ENCODE peak calls at places on chromosomes 16 and 17, in five cellular contexts. U is iPS-NIHi11, X is Kasumi-1, P is WERI-Rb-1, I is endodermal cell. W is an unnamed sample.

GRCh38 chr16:15564619-15565339 is 78.2 kb downstream of the MARF1 start:
- DNase-seq in P (no peak), U (no peak), I (no peak), X (no peak), W (no peak)

GRCh38 chr17:50102164-50102991 is 7.2 kb downstream of the PDK2 start:
- DNase-seq in P (no peak), I (no peak), X (no peak), U (no peak), W (no peak)

GRCh38 chr16:27403601-27403992 is 1.6 kb downstream of the IL21R start:
- DNase-seq in P (no peak), I (no peak), U (no peak), X (no peak), W (no peak)

GRCh38 chr17:38922538-38923291 is 2.7 kb upstream of the LASP1NB start:
- DNase-seq in I (peak), P (no peak), U (peak), X (no peak), W (peak)

GRCh38 chr16:68083239-68083781 is 1.9 kb upstream of the NFATC3 start:
- DNase-seq in X (no peak), P (no peak), I (no peak), U (no peak), W (no peak)

GRCh38 chr17:10290046-10290445 is 82.8 kb downstream of the MYH13 start:
- DNase-seq in X (no peak), I (peak), U (no peak), P (no peak), W (no peak)

GRCh38 chr17:81074875-81075274 is 39.9 kb downstream of the BAIAP2 start:
- DNase-seq in I (no peak), X (no peak), U (no peak), P (no peak), W (no peak)

GRCh38 chr17:15194859-15195277 is 70.3 kb downstream of the PMP22 start:
- DNase-seq in P (no peak), U (no peak), I (no peak), X (no peak), W (no peak)

GRCh38 chr16:79618712-79619050 is 18.1 kb upstream of the MAF start:
- DNase-seq in U (no peak), X (no peak), P (no peak), I (no peak), W (no peak)

GRCh38 chr16:20409398-20410152 is at the start of gene ACSM5:
- DNase-seq in P (no peak), U (no peak), X (no peak), I (peak), W (no peak)

GRCh38 chr16:29025218-29025617 is 40.4 kb downstream of the LAT start:
- DNase-seq in I (no peak), X (no peak), U (no peak), P (no peak), W (no peak)

GRCh38 chr17:60138769-60139437 is 10.9 kb upstream of the CA4 start:
- DNase-seq in I (peak), U (peak), X (no peak), P (peak), W (no peak)

GRCh38 chr17:3688852-3689261 is 7.1 kb downstream of the P2RX5 start:
- DNase-seq in X (no peak), U (no peak), I (peak), P (no peak), W (no peak)

GRCh38 chr16:89141884-89142267 is 29.7 kb upstream of the CDH15 start:
- DNase-seq in I (no peak), X (no peak), U (no peak), P (no peak), W (no peak)

GRCh38 chr16:58451945-58452401 is 48.0 kb upstream of the NDRG4 start:
- DNase-seq in P (no peak), I (no peak), X (no peak), U (no peak), W (peak)

GRCh38 chr17:75509528-75510258 is 5.6 kb downstream of the CASKIN2 start:
- DNase-seq in U (no peak), P (no peak), I (no peak), X (no peak), W (no peak)

GRCh38 chr16:15874745-15875314 is 13.6 kb downstream of the CEP20 start:
- DNase-seq in I (peak), P (peak), U (peak), X (peak), W (peak)

GRCh38 chr17:81422776-81423697 is 27.8 kb downstream of the BAHCC1 start:
- DNase-seq in I (peak), U (peak), P (no peak), X (peak), W (peak)

GRCh38 chr16:11601911-11602310 is 15.2 kb upstream of the LITAF start:
- DNase-seq in P (no peak), U (no peak), X (no peak), I (no peak), W (no peak)

GRCh38 chr17:54891176-54891821 is 9.4 kb upstream of the TOM1L1 start:
- DNase-seq in P (peak), I (peak), U (peak), X (peak), W (peak)

W was measured in skeletal muscle cell.